ENCODE peak calls at places on chromosomes 12 and 14, in four cellular contexts. K is breast epithelium; R is colonic mucosa; G is CD4-positive, alpha-beta memory T cell. F is an unnamed sample. For H3K27me3 and H3K36me3, the result is how much of the 10 kb centered on the place peaks cover.

GRCh38 chr12:52402377-52402776 is 3.8 kb downstream of the KRT82 start:
- DNase-seq in K (no peak), R (no peak), G (no peak), F (no peak)

GRCh38 chr12:61993734-61994345 is 266.4 kb upstream of the USP15 start:
- DNase-seq in K (no peak), R (no peak), G (no peak), F (no peak)

GRCh38 chr12:80218925-80219714 is 119.8 kb downstream of the OTOGL start:
- DNase-seq in K (no peak), R (no peak), G (no peak), F (no peak)

GRCh38 chr12:116015525-116015924 is 262.0 kb downstream of the MED13L start:
- DNase-seq in K (no peak), R (no peak), G (no peak), F (peak)

GRCh38 chr12:89800435-89800834 is 91.8 kb upstream of the ATP2B1 start:
- DNase-seq in K (no peak), R (no peak), G (no peak), F (no peak)

GRCh38 chr14:70809238-70810214 is at the start of gene MAP3K9:
- DNase-seq in K (peak), R (peak), G (peak), F (peak)

GRCh38 chr12:68067762-68068376 is 78.6 kb downstream of the IFNG-AS1 start:
- DNase-seq in K (no peak), R (no peak), G (no peak), F (no peak)

GRCh38 chr12:126112141-126112540 is 1046.9 kb downstream of the AACS start:
- DNase-seq in K (no peak), R (no peak), G (no peak), F (no peak)

GRCh38 chr14:65927871-65928270 is 515.3 kb downstream of the FUT8 start:
- DNase-seq in K (no peak), R (peak), G (peak), F (peak)

GRCh38 chr12:97941686-97942354 is 479.2 kb downstream of the RMST start:
- DNase-seq in K (no peak), R (no peak), G (no peak), F (no peak)

GRCh38 chr14:104293231-104293841 is 154.9 kb downstream of the KIF26A start:
- DNase-seq in K (peak), R (no peak), G (no peak), F (no peak)

GRCh38 chr12:22729431-22729830 is 104.5 kb downstream of the ETNK1 start:
- DNase-seq in K (no peak), R (no peak), G (no peak), F (no peak)

GRCh38 chr12:113019045-113019444 is 37.5 kb upstream of the DTX1 start:
- DNase-seq in K (no peak), R (no peak), G (no peak), F (no peak)

GRCh38 chr12:75724913-75725312 is 213.5 kb upstream of the KRR1 start:
- DNase-seq in K (no peak), R (no peak), G (no peak), F (no peak)

GRCh38 chr12:121145221-121145620 is 12.5 kb downstream of the P2RX7 start:
- DNase-seq in K (no peak), R (no peak), G (no peak), F (no peak)

GRCh38 chr12:128755565-128755964 is 68.2 kb downstream of the SLC15A4 start:
- DNase-seq in K (no peak), R (no peak), G (no peak), F (no peak)

GRCh38 chr12:18462437-18462836 is 201.1 kb downstream of the PIK3C2G start:
- DNase-seq in K (no peak), R (no peak), G (no peak), F (no peak)

GRCh38 chr12:123601602-123602489 is at the start of gene DDX55:
- DNase-seq in K (peak), R (peak), G (peak), F (peak)

GRCh38 chr12:114790276-114790675 is 106.3 kb upstream of the TBX3 start:
- DNase-seq in K (no peak), R (no peak), G (no peak), F (no peak)
- H3K4me3 ChIP-seq in K (no peak), R (no peak), G (no peak), F (no peak)

GRCh38 chr14:33811731-33812130 is 139.1 kb downstream of the EGLN3 start:
- DNase-seq in K (no peak), R (no peak), G (no peak), F (no peak)

GRCh38 chr14:33808187-33808586 is 142.7 kb downstream of the EGLN3 start:
- DNase-seq in K (no peak), R (no peak), G (no peak), F (no peak)

GRCh38 chr14:33806905-33807304 is 144.0 kb downstream of the EGLN3 start:
- DNase-seq in K (no peak), R (no peak), G (no peak), F (no peak)

GRCh38 chr14:33810308-33810707 is 140.6 kb downstream of the EGLN3 start:
- DNase-seq in K (no peak), R (no peak), G (no peak), F (no peak)

GRCh38 chr14:33809456-33809855 is 141.4 kb downstream of the EGLN3 start:
- DNase-seq in K (no peak), R (no peak), G (no peak), F (no peak)
- H3K27me3 ChIP-seq in K (under half), R (under half), G (under half), F (under half)

GRCh38 chr14:21084988-21085853 is 13.2 kb downstream of the ZNF219 start:
- DNase-seq in K (no peak), R (no peak), G (no peak), F (no peak)
- H3K36me3 ChIP-seq in K (under half), R (under half), G (under half), F (under half)

GRCh38 chr14:101824339-101824727 is 62.8 kb downstream of the PPP2R5C start:
- DNase-seq in K (no peak), R (no peak), G (no peak), F (no peak)
- H3K4me3 ChIP-seq in K (no peak), R (peak), G (peak), F (peak)

GRCh38 chr14:72739446-72740405 is 154.2 kb downstream of the DPF3 start:
- DNase-seq in K (no peak), R (peak), G (no peak), F (no peak)
- H3K27me3 ChIP-seq in K (under half), R (under half), G (under half), F (under half)

GRCh38 chr12:64718649-64719048 is 40.6 kb downstream of the GNS start:
- DNase-seq in K (no peak), R (no peak), G (no peak), F (no peak)
- H3K36me3 ChIP-seq in K (under half), R (under half), G (under half), F (under half)

GRCh38 chr12:118611295-118611694 is 234.9 kb downstream of the SUDS3 start:
- DNase-seq in K (no peak), R (no peak), G (no peak), F (no peak)

GRCh38 chr12:118606690-118607089 is 230.3 kb downstream of the SUDS3 start:
- DNase-seq in K (no peak), R (no peak), G (no peak), F (no peak)

GRCh38 chr12:118611770-118612169 is 235.4 kb downstream of the SUDS3 start:
- DNase-seq in K (no peak), R (no peak), G (no peak), F (no peak)

GRCh38 chr12:118607831-118608230 is 231.5 kb downstream of the SUDS3 start:
- DNase-seq in K (no peak), R (no peak), G (no peak), F (no peak)

DNA sequence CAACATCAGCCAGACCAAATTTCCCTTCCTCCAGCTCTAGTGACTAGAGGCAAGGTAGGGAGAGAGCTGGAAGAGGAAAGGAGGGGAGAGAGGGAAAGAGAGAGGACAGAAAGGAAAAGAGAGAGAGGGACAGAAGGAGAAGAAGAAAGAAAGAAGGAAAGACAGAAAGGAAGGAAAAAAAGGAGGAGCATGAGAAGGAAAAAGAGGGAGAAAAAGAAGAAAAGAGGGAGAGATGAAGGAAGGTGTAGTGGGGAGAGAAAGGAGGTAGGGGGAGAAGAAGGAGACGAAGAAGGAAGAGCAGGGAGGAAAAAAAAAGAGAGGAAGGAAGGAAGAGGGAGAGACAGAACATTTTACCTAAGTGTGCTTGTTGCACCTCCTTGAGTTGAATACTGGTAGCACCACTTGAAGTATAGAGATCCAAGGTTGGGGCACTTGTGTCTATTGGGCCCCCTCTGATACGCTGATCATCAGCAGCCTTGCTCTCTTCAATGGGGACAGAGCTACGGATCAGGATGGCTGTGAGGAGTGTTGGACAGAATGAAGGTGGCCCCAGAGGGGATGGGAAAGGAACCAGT is 232.5 kb downstream of the SUDS3 start:
- DNase-seq in K (no peak), R (no peak), G (no peak), F (no peak)
- H3K4me3 ChIP-seq in K (no peak), R (no peak), G (no peak), F (no peak)

F was measured in naive thymus-derived CD4-positive, alpha-beta T cell.